ENCODE peak calls at places on chromosomes 4 and X, in five cellular contexts. D, W, A, L and T are unnamed samples.
A peak's percentile ranks its signal among the peaks of the same experiment; 100 is the strongest.

GRCh38 chrX:153307546-153308175 is 13.9 kb downstream of the PNMA6F start:
- DNase-seq in D (no peak), W (no peak), A (no peak), L (no peak), T (no peak)

GRCh38 chr4:32931475-32931874 is 2211.3 kb downstream of the PCDH7 start:
- DNase-seq in D (no peak), W (no peak), A (no peak), L (no peak), T (no peak)

GRCh38 chrX:3699841-3700381 is 13.5 kb downstream of the PRKX start:
- DNase-seq in D (no peak), W (no peak), A (no peak), L (no peak), T (no peak)

GRCh38 chr4:109321232-109321631 is 18.8 kb upstream of the COL25A1 start:
- DNase-seq in D (no peak), W (no peak), A (no peak), L (no peak), T (no peak)

GRCh38 chr4:22504931-22505330 is 10.9 kb downstream of the ADGRA3 start:
- DNase-seq in D (peak; percentile 78), W (no peak), A (no peak), L (no peak), T (no peak)

GRCh38 chr4:94561249-94562024 is 109.7 kb downstream of the PDLIM5 start:
- DNase-seq in D (no peak), W (no peak), A (no peak), L (no peak), T (no peak)

GRCh38 chr4:82049294-82049693 is 324.5 kb downstream of the HNRNPD start:
- DNase-seq in D (no peak), W (no peak), A (no peak), L (no peak), T (no peak)

GRCh38 chrX:10050481-10050880 is 83.3 kb downstream of the CLDN34 start:
- DNase-seq in D (no peak), W (peak; percentile 50), A (no peak), L (peak; percentile 33), T (no peak)

GRCh38 chrX:141732031-141732430 is 33.5 kb upstream of the SPANXD start:
- DNase-seq in D (no peak), W (no peak), A (no peak), L (no peak), T (no peak)

GRCh38 chr4:188266386-188266785 is 127.1 kb downstream of the TRIML1 start:
- DNase-seq in D (no peak), W (no peak), A (no peak), L (no peak), T (no peak)

GRCh38 chrX:23844502-23845138 is 61.6 kb downstream of the SAT1 start:
- DNase-seq in D (no peak), W (no peak), A (peak; percentile 41), L (peak; percentile 29), T (no peak)

GRCh38 chr4:48698029-48698901 is 81.8 kb downstream of the FRYL start:
- DNase-seq in D (no peak), W (no peak), A (no peak), L (peak; percentile 69), T (no peak)

GRCh38 chrX:150512426-150512825 is 56.0 kb upstream of the MTM1 start:
- DNase-seq in D (no peak), W (no peak), A (no peak), L (no peak), T (no peak)

GRCh38 chr4:182808673-182809416 is 108.3 kb downstream of the DCTD start:
- DNase-seq in D (no peak), W (no peak), A (no peak), L (no peak), T (no peak)

GRCh38 chrX:133085785-133086184 is 11.1 kb downstream of the USP26 start:
- DNase-seq in D (no peak), W (no peak), A (no peak), L (no peak), T (no peak)

GRCh38 chrX:72048515-72049455 is 82.9 kb downstream of the RTL5 start:
- DNase-seq in D (no peak), W (no peak), A (peak; percentile 65), L (no peak), T (no peak)

GRCh38 chr4:54545663-54546424 is 111.9 kb upstream of the KIT start:
- DNase-seq in D (no peak), W (no peak), A (no peak), L (no peak), T (no peak)

GRCh38 chr4:95544433-95545103 is 4.2 kb downstream of the UNC5C start:
- DNase-seq in D (no peak), W (no peak), A (no peak), L (no peak), T (no peak)

GRCh38 chrX:153454901-153455550 is 9.2 kb upstream of the TREX2 start:
- DNase-seq in D (no peak), W (no peak), A (no peak), L (no peak), T (no peak)

GRCh38 chr4:84578540-84579409 is 4.2 kb upstream of the CDS1 start:
- DNase-seq in D (no peak), W (no peak), A (peak; percentile 17), L (no peak), T (no peak)

GRCh38 chrX:54473993-54474859 is 21.8 kb downstream of the FGD1 start:
- DNase-seq in D (no peak), W (no peak), A (no peak), L (no peak), T (no peak)

GRCh38 chr4:172232966-172233365 is 419.8 kb downstream of the GALNTL6 start:
- DNase-seq in D (no peak), W (no peak), A (no peak), L (no peak), T (no peak)

GRCh38 chr4:15144249-15144966 is 142.1 kb downstream of the CPEB2 start:
- DNase-seq in D (no peak), W (no peak), A (no peak), L (no peak), T (no peak)

GRCh38 chr4:40672528-40673522 is 43.2 kb upstream of the RBM47 start:
- DNase-seq in D (no peak), W (no peak), A (no peak), L (no peak), T (no peak)

DNA sequence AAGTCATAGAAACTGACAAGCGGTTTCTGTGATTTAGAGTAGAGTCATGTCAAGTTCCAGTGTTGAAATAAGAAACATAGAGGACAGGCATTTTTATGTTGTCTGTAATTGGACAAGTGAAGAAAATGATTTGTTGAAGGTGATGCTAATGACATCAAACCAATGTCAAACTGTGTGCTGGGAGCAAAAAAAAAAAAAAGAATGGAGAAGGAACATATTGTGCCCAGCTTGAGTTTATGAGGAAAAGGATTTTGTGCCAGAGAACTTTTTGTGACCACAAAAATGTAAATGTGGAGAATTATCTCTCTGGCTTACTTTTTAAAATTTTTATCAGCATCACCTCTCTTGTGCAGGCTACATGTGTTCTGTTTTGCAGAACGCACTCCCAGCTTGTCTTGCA is 495.7 kb downstream of the RAPGEF2 start:
- DNase-seq in D (no peak), W (no peak), A (no peak), L (no peak), T (no peak)
- TF ChIP-seq EP300 in D (no peak), W (no peak), A (no peak), L (no peak), T (no peak)

GRCh38 chr4:77862478-77863216 is at the start of gene MRPL1:
- DNase-seq in D (peak; percentile 97), W (peak; percentile 85), A (peak; percentile 77), L (peak; percentile 93), T (peak; percentile 95)
- TF ChIP-seq EP300 in D (no peak), W (no peak), A (peak; percentile 56), L (no peak), T (no peak)

DNA sequence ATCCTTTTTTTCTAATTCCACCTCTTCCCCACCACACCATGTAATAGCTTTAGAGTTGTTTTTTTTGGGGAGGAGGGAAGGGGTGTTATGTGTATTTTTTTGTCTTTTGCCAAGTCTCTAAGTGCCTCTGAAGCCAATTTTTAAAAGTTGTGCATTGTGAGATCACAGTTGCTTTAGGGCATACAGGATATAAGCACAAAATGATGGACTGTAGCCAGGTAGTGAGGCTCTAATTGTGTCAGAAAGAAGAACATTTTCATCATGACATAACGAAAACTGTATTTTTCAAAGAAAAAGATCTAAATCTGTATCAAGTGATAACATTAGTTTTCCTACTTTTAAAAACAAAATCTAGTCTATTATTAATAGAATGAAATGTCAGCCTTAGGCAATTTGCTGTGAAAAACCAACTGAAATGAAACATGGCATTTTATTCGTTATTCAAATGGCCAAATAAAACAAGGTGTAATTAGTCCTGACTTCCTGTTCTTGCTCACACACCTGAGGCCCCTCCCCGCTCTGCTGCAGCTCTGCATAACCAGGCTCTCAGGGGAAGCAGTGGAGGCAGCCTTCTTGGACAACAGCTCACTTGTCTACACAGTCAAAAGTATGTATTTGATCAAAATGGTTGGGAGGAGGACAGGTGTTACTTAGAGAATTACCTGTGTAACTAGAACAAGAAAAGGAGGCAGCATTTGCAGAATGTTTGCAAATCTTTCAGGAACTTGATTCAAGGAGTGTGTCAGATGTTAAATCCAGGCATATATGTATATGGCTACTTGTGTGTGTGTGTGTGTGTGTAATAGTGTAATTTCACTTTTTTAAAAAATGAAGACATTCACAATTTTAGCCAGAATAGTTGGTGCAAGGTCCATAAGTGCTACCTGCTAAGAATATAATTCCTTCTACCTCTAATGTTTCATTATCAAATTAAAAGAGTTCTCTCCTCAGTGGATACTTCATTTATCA is 157.6 kb downstream of the PALLD start:
- DNase-seq in D (no peak), W (no peak), A (no peak), L (peak; percentile 57), T (no peak)
- TF ChIP-seq EP300 in D (no peak), W (no peak), A (no peak), L (no peak), T (no peak)

GRCh38 chr4:6733358-6734164 is 17.6 kb downstream of the BLOC1S4 start:
- DNase-seq in D (no peak), W (no peak), A (peak; percentile 9), L (no peak), T (peak; percentile 28)
- TF ChIP-seq EP300 in D (no peak), W (no peak), A (no peak), L (no peak), T (no peak)

DNA sequence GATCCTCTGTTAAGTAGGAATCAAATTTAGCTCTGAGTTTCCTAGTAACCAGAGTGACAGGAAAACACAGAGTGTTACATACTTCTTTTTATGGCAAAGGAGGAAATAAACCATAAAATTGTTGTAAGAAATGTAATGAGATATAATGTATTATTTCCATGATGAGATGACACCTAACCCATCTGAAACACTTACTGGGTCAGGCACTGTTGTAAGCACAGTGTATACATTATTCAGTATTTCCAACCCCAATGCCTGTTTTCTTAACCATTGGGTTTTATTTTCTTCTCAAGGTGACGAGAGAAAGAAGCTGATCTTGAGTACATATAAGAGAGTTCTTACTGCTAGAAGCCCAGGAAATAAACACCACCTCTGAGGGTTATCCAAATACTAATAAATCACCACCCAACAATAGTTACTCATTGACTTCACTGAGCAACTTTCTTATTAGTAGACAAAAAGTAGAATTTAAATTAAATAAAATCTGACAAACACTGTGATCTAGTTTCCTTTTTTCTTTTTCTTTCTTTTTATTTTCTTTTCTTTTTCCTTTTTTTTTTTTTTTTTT is 4.2 kb upstream of the ENAM start:
- DNase-seq in D (no peak), W (no peak), A (no peak), L (no peak), T (no peak)
- TF ChIP-seq EP300 in D (no peak), W (no peak), A (no peak), L (no peak), T (no peak)